ENCODE peak calls at places on chromosomes 13 and 19, in four cellular contexts. M is A549, S is NAMALWA, I is pancreas. W is an unnamed sample.

GRCh38 chr13:66576381-66576780 is 653.8 kb downstream of the PCDH9 start:
- DNase-seq in M (no peak), S (no peak), I (no peak), W (no peak)

GRCh38 chr19:3184847-3185481 is 766 bp upstream of the NCLN start:
- DNase-seq in M (peak), S (no peak), I (no peak), W (peak)

GRCh38 chr13:32650705-32651311 is 64.6 kb downstream of the PDS5B start:
- DNase-seq in M (peak), S (peak), I (no peak), W (peak)

GRCh38 chr13:34437873-34438272 is 504.2 kb upstream of the NBEA start:
- DNase-seq in M (no peak), S (no peak), I (no peak), W (no peak)

GRCh38 chr13:109802936-109803335 is 16.6 kb upstream of the IRS2 start:
- DNase-seq in M (no peak), S (no peak), I (no peak), W (no peak)

GRCh38 chr13:100269837-100270236 is 180.9 kb downstream of the PCCA start:
- DNase-seq in M (no peak), S (no peak), I (peak), W (peak)

GRCh38 chr13:93231867-93232266 is 5.3 kb downstream of the GPC6 start:
- DNase-seq in M (no peak), S (no peak), I (no peak), W (no peak)

GRCh38 chr13:28495586-28496564 is 947 bp upstream of the FLT1 start:
- DNase-seq in M (no peak), S (no peak), I (no peak), W (no peak)

GRCh38 chr13:27830010-27830409 is 37.7 kb downstream of the GSX1 start:
- DNase-seq in M (peak), S (peak), I (peak), W (peak)

GRCh38 chr19:18013621-18014111 is 5.7 kb downstream of the ARRDC2 start:
- DNase-seq in M (no peak), S (no peak), I (no peak), W (no peak)

GRCh38 chr19:11560404-11560988 is 1.5 kb upstream of the ELOF1 start:
- DNase-seq in M (no peak), S (peak), I (no peak), W (peak)

GRCh38 chr19:40806385-40807146 is 7.6 kb downstream of the EGLN2 start:
- DNase-seq in M (peak), S (peak), I (peak), W (peak)

GRCh38 chr13:49258097-49258796 is 10.5 kb downstream of the CDADC1 start:
- DNase-seq in M (no peak), S (no peak), I (no peak), W (no peak)

GRCh38 chr19:3065675-3066357 is 3.5 kb upstream of the TLE5 start:
- DNase-seq in M (no peak), S (peak), I (peak), W (peak)

GRCh38 chr19:4375620-4376228 is 24.6 kb downstream of the SH3GL1 start:
- DNase-seq in M (no peak), S (peak), I (peak), W (no peak)

GRCh38 chr13:36728006-36728405 is 54.2 kb downstream of the SERTM1 start:
- DNase-seq in M (no peak), S (no peak), I (no peak), W (no peak)

GRCh38 chr13:107838592-107839161 is 376.7 kb downstream of the LIG4 start:
- DNase-seq in M (no peak), S (no peak), I (no peak), W (no peak)

GRCh38 chr13:50156140-50156539 is 140.9 kb downstream of the KCNRG start:
- DNase-seq in M (no peak), S (no peak), I (no peak), W (no peak)

GRCh38 chr19:55600336-55601028 is 394 bp downstream of the ZNF524 start:
- DNase-seq in M (peak), S (no peak), I (no peak), W (no peak)

GRCh38 chr19:3821857-3822364 is 35.7 kb upstream of the MATK start:
- DNase-seq in M (peak), S (peak), I (peak), W (peak)

GRCh38 chr19:35126624-35126959 is 8.3 kb downstream of the LGI4 start:
- DNase-seq in M (no peak), S (no peak), I (no peak), W (no peak)

GRCh38 chr13:46296920-46297319 is 85.2 kb downstream of the LRRC63 start:
- DNase-seq in M (no peak), S (no peak), I (no peak), W (no peak)

GRCh38 chr19:57664269-57665127 is 4.2 kb upstream of the ZSCAN4 start:
- DNase-seq in M (peak), S (no peak), I (peak), W (peak)

GRCh38 chr13:34432234-34432633 is 509.8 kb upstream of the NBEA start:
- DNase-seq in M (no peak), S (no peak), I (no peak), W (no peak)

GRCh38 chr13:32904271-32904670 is 112.0 kb upstream of the KL start:
- DNase-seq in M (no peak), S (no peak), I (no peak), W (no peak)

GRCh38 chr13:53200498-53201453 is 172.2 kb downstream of the OLFM4 start:
- DNase-seq in M (no peak), S (no peak), I (peak), W (peak)

GRCh38 chr13:39840201-39840600 is 184.7 kb downstream of the COG6 start:
- DNase-seq in M (no peak), S (no peak), I (no peak), W (no peak)

GRCh38 chr13:21458457-21458815 is 667 bp downstream of the ZDHHC20 start:
- DNase-seq in M (peak), S (peak), I (peak), W (peak)

GRCh38 chr13:95133498-95133897 is 167.8 kb downstream of the ABCC4 start:
- DNase-seq in M (no peak), S (no peak), I (no peak), W (no peak)

GRCh38 chr19:4064551-4065260 is 2.0 kb downstream of the ZBTB7A start:
- DNase-seq in M (no peak), S (peak), I (peak), W (peak)

GRCh38 chr13:109509154-109509905 is 277.1 kb downstream of the IRS2 start:
- DNase-seq in M (no peak), S (no peak), I (no peak), W (no peak)

GRCh38 chr19:45645068-45645630 is 6.0 kb upstream of the EML2 start:
- DNase-seq in M (no peak), S (no peak), I (no peak), W (no peak)

GRCh38 chr13:113489549-113490495 is 689 bp downstream of the DCUN1D2 start:
- DNase-seq in M (peak), S (peak), I (no peak), W (peak)

GRCh38 chr19:28746486-28746885 is 466.5 kb downstream of the UQCRFS1 start:
- DNase-seq in M (no peak), S (no peak), I (no peak), W (no peak)

GRCh38 chr19:39563408-39563807 is 23.4 kb upstream of the EID2 start:
- DNase-seq in M (no peak), S (no peak), I (no peak), W (no peak)

GRCh38 chr13:34207334-34207733 is 389.4 kb downstream of the RFC3 start:
- DNase-seq in M (peak), S (no peak), I (no peak), W (no peak)

GRCh38 chr13:74288361-74288911 is 154.2 kb upstream of the KLF12 start:
- DNase-seq in M (no peak), S (peak), I (peak), W (peak)

GRCh38 chr13:27482996-27483395 is 32.6 kb upstream of the MTIF3 start:
- DNase-seq in M (no peak), S (peak), I (no peak), W (peak)

GRCh38 chr19:21098291-21098690 is 16.3 kb downstream of the ZNF714 start:
- DNase-seq in M (no peak), S (no peak), I (no peak), W (no peak)

GRCh38 chr19:8459520-8460260 is 14.9 kb downstream of the HNRNPM start:
- DNase-seq in M (peak), S (no peak), I (no peak), W (no peak)